ENCODE peak calls at places on chromosomes 12 and 14, in five cellular contexts. One of them, this sample, is unnamed.

GRCh38 chr14:97250925-97251324 is 453.7 kb downstream of the VRK1 start:
- DNase-seq in left lung: no peak
- DNase-seq in WTC11: no peak
- DNase-seq in foreskin fibroblast: no peak
- DNase-seq in mammary epithelial cell: no peak
- DNase-seq in this sample: no peak

GRCh38 chr12:48351022-48351708 is 446 bp upstream of the ZNF641 start:
- DNase-seq in WTC11: peak; percentile 67
- DNase-seq in foreskin fibroblast: peak; percentile 41
- DNase-seq in mammary epithelial cell: peak; percentile 69
- DNase-seq in left lung: no peak
- DNase-seq in this sample: no peak

GRCh38 chr12:11813422-11813813 is 163.9 kb downstream of the ETV6 start:
- DNase-seq in WTC11: no peak
- DNase-seq in mammary epithelial cell: no peak
- DNase-seq in left lung: no peak
- DNase-seq in foreskin fibroblast: no peak
- DNase-seq in this sample: no peak

GRCh38 chr14:100706200-100706599 is 20.5 kb upstream of the DLK1 start:
- DNase-seq in WTC11: no peak
- DNase-seq in mammary epithelial cell: no peak
- DNase-seq in foreskin fibroblast: no peak
- DNase-seq in left lung: no peak
- DNase-seq in this sample: no peak

GRCh38 chr12:131153956-131154355 is 200.2 kb downstream of the ADGRD1 start:
- DNase-seq in WTC11: no peak
- DNase-seq in foreskin fibroblast: no peak
- DNase-seq in mammary epithelial cell: no peak
- DNase-seq in left lung: no peak
- DNase-seq in this sample: no peak

GRCh38 chr12:38222011-38222410 is 94.6 kb upstream of the ALG10B start:
- DNase-seq in left lung: no peak
- DNase-seq in mammary epithelial cell: no peak
- DNase-seq in WTC11: no peak
- DNase-seq in foreskin fibroblast: no peak
- DNase-seq in this sample: no peak

GRCh38 chr14:53640695-53641094 is 315.9 kb downstream of the BMP4 start:
- DNase-seq in foreskin fibroblast: peak; percentile 61
- DNase-seq in WTC11: no peak
- DNase-seq in left lung: no peak
- DNase-seq in mammary epithelial cell: peak; percentile 82
- DNase-seq in this sample: no peak

GRCh38 chr14:32201816-32202467 is at the start of gene RNU6-7:
- DNase-seq in left lung: no peak
- DNase-seq in foreskin fibroblast: no peak
- DNase-seq in mammary epithelial cell: peak; percentile 15
- DNase-seq in WTC11: peak; percentile 30
- DNase-seq in this sample: peak; percentile 56

GRCh38 chr14:86462193-86462592 is 932.2 kb downstream of the FLRT2 start:
- DNase-seq in WTC11: peak; percentile 21
- DNase-seq in foreskin fibroblast: peak; percentile 1
- DNase-seq in left lung: no peak
- DNase-seq in mammary epithelial cell: peak; percentile 26
- DNase-seq in this sample: no peak

GRCh38 chr12:6372403-6373003 is 2.9 kb downstream of the SCNN1A start:
- DNase-seq in mammary epithelial cell: peak; percentile 92
- DNase-seq in WTC11: no peak
- DNase-seq in foreskin fibroblast: peak; percentile 83
- DNase-seq in left lung: no peak
- DNase-seq in this sample: no peak

GRCh38 chr14:48023881-48024280 is 348.5 kb upstream of the MDGA2 start:
- DNase-seq in mammary epithelial cell: no peak
- DNase-seq in WTC11: no peak
- DNase-seq in left lung: no peak
- DNase-seq in foreskin fibroblast: no peak
- DNase-seq in this sample: no peak

GRCh38 chr12:123445388-123446344 is 9.2 kb upstream of the RILPL2 start:
- DNase-seq in WTC11: no peak
- DNase-seq in foreskin fibroblast: peak; percentile 47
- DNase-seq in mammary epithelial cell: no peak
- DNase-seq in left lung: no peak
- DNase-seq in this sample: no peak

GRCh38 chr14:62143235-62143634 is 381.0 kb downstream of the SNAPC1 start:
- DNase-seq in mammary epithelial cell: peak; percentile 28
- DNase-seq in foreskin fibroblast: peak; percentile 19
- DNase-seq in WTC11: no peak
- DNase-seq in left lung: no peak
- DNase-seq in this sample: no peak

GRCh38 chr12:44817687-44818086 is 58.4 kb downstream of the NELL2 start:
- DNase-seq in WTC11: no peak
- DNase-seq in left lung: no peak
- DNase-seq in mammary epithelial cell: no peak
- DNase-seq in foreskin fibroblast: no peak
- DNase-seq in this sample: no peak

GRCh38 chr12:77060136-77060882 is 5.1 kb downstream of the E2F7 start:
- DNase-seq in mammary epithelial cell: no peak
- DNase-seq in foreskin fibroblast: no peak
- DNase-seq in left lung: no peak
- DNase-seq in WTC11: no peak
- DNase-seq in this sample: no peak

GRCh38 chr14:69854598-69854997 is 24.6 kb upstream of the SMOC1 start:
- DNase-seq in WTC11: no peak
- DNase-seq in mammary epithelial cell: no peak
- DNase-seq in left lung: no peak
- DNase-seq in foreskin fibroblast: no peak
- DNase-seq in this sample: no peak

GRCh38 chr12:57224973-57225679 is 4.4 kb upstream of the SHMT2 start:
- DNase-seq in WTC11: peak; percentile 89
- DNase-seq in mammary epithelial cell: no peak
- DNase-seq in left lung: peak; percentile 96
- DNase-seq in foreskin fibroblast: no peak
- DNase-seq in this sample: peak; percentile 62

GRCh38 chr12:81077329-81077685 is 572 bp upstream of the ACSS3 start:
- DNase-seq in mammary epithelial cell: no peak
- DNase-seq in foreskin fibroblast: no peak
- DNase-seq in WTC11: peak; percentile 73
- DNase-seq in left lung: peak; percentile 20
- DNase-seq in this sample: peak; percentile 28

GRCh38 chr12:51678086-51678724 is 87.2 kb downstream of the SCN8A start:
- DNase-seq in WTC11: peak; percentile 41
- DNase-seq in mammary epithelial cell: peak; percentile 31
- DNase-seq in left lung: no peak
- DNase-seq in foreskin fibroblast: no peak
- DNase-seq in this sample: peak; percentile 41
- TF ChIP-seq CTCF in WTC11: peak; percentile 43
- TF ChIP-seq CTCF in mammary epithelial cell: peak; percentile 93
- TF ChIP-seq CTCF in left lung: peak; percentile 55
- TF ChIP-seq CTCF in foreskin fibroblast: peak; percentile 80
- TF ChIP-seq CTCF in this sample: peak; percentile 76

DNA sequence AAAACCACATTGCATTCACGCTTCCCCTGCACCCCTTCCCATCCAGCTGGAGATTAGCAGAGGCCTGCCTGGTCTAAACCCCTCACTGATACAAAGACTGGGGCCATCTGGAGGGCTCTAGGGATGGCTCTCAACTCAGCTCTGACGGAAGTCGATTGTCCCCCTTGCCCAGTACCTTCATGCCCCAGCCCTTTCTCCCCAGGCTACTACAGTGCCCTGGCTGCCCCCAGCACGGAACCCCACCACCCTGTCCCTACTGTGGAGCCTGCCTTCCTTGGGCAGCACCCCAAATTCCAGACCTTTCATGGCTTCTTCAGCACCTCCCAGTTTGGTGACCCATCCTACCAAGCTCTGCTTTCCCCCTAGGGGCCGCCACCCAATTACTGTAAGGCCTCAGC is 25.6 kb downstream of the ZFP36L1 start:
- DNase-seq in WTC11: no peak
- DNase-seq in left lung: no peak
- DNase-seq in foreskin fibroblast: no peak
- DNase-seq in mammary epithelial cell: no peak
- DNase-seq in this sample: no peak
- TF ChIP-seq CTCF in WTC11: no peak
- TF ChIP-seq CTCF in left lung: no peak
- TF ChIP-seq CTCF in foreskin fibroblast: no peak
- TF ChIP-seq CTCF in mammary epithelial cell: no peak
- TF ChIP-seq CTCF in this sample: no peak

DNA sequence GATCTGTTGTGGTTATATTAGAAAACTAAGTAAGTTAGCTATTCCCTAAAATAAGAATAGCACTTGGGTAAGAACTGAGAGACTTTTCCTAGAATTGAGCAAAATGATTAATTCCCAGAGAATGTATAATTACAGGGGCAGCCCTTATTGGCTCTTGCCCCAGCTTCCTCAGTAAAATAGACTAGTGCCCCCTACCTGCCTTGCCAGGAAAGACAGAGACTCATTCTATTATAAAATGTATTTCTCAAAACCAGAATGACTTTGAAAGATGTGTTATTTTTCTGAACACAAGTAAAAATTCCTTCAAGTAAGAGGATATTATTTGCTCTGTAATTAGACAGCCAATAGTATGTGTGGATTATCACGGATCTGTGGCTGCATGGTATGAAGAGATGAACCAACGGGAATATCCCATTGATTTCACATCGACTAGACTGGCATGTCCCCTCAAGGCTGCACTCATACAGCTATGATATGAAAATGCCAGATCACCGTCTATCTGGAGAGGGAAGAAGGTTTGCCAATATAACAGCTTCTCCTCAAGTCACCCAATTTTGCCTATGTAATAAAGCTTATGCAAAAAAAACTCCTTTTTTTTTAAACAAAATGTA is 7.4 kb upstream of the GLRX5 start:
- DNase-seq in WTC11: no peak
- DNase-seq in foreskin fibroblast: peak; percentile 67
- DNase-seq in left lung: no peak
- DNase-seq in mammary epithelial cell: no peak
- DNase-seq in this sample: peak; percentile 23
- TF ChIP-seq CTCF in WTC11: peak; percentile 63
- TF ChIP-seq CTCF in foreskin fibroblast: peak; percentile 71
- TF ChIP-seq CTCF in left lung: peak; percentile 76
- TF ChIP-seq CTCF in mammary epithelial cell: peak; percentile 71
- TF ChIP-seq CTCF in this sample: peak; percentile 64

GRCh38 chr12:116040412-116040811 is 237.1 kb downstream of the MED13L start:
- DNase-seq in WTC11: no peak
- DNase-seq in mammary epithelial cell: no peak
- DNase-seq in foreskin fibroblast: no peak
- DNase-seq in left lung: no peak
- DNase-seq in this sample: no peak

GRCh38 chr12:116039081-116039480 is 238.4 kb downstream of the MED13L start:
- DNase-seq in WTC11: no peak
- DNase-seq in left lung: no peak
- DNase-seq in mammary epithelial cell: no peak
- DNase-seq in foreskin fibroblast: peak; percentile 12
- DNase-seq in this sample: no peak

GRCh38 chr12:116033765-116034164 is 243.7 kb downstream of the MED13L start:
- DNase-seq in left lung: no peak
- DNase-seq in foreskin fibroblast: no peak
- DNase-seq in WTC11: no peak
- DNase-seq in mammary epithelial cell: no peak
- DNase-seq in this sample: no peak

GRCh38 chr12:116043673-116044072 is 233.8 kb downstream of the MED13L start:
- DNase-seq in foreskin fibroblast: no peak
- DNase-seq in mammary epithelial cell: no peak
- DNase-seq in left lung: no peak
- DNase-seq in WTC11: no peak
- DNase-seq in this sample: no peak

GRCh38 chr12:116037941-116038837 is 239.3 kb downstream of the MED13L start:
- DNase-seq in WTC11: no peak
- DNase-seq in left lung: no peak
- DNase-seq in mammary epithelial cell: no peak
- DNase-seq in foreskin fibroblast: no peak
- DNase-seq in this sample: no peak
- TF ChIP-seq CTCF in WTC11: no peak
- TF ChIP-seq CTCF in left lung: no peak
- TF ChIP-seq CTCF in mammary epithelial cell: no peak
- TF ChIP-seq CTCF in foreskin fibroblast: no peak
- TF ChIP-seq CTCF in this sample: no peak

GRCh38 chr14:92895352-92895878 is 27.5 kb upstream of the CHGA start:
- DNase-seq in mammary epithelial cell: no peak
- DNase-seq in left lung: no peak
- DNase-seq in WTC11: no peak
- DNase-seq in foreskin fibroblast: no peak
- DNase-seq in this sample: no peak
- TF ChIP-seq CTCF in mammary epithelial cell: no peak
- TF ChIP-seq CTCF in left lung: no peak
- TF ChIP-seq CTCF in WTC11: no peak
- TF ChIP-seq CTCF in foreskin fibroblast: no peak
- TF ChIP-seq CTCF in this sample: no peak

GRCh38 chr12:49716546-49716945 is 9.3 kb upstream of the FMNL3 start:
- DNase-seq in left lung: no peak
- DNase-seq in mammary epithelial cell: no peak
- DNase-seq in foreskin fibroblast: no peak
- DNase-seq in WTC11: no peak
- DNase-seq in this sample: no peak

DNA sequence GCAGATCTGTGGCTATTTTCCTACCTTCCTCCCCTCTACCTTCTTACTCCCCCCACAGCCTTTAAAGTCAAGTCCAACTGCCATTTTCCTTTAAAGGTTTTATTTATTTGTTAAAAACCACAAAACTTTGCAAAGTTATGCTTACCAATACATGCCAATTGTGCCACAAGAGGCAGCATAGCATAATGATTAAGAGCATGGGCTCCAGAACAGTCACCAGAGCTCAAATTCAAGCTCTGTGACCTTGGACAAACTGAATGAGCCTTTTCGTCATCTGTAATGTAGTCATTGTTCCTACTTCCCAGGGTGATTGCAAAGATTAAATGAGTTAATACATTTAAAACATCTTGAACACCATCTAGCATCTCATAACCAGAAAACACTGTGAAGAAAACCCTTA is 13.0 kb upstream of the FMNL3 start:
- DNase-seq in foreskin fibroblast: peak; percentile 37
- DNase-seq in WTC11: no peak
- DNase-seq in mammary epithelial cell: no peak
- DNase-seq in left lung: no peak
- DNase-seq in this sample: no peak
- TF ChIP-seq CTCF in foreskin fibroblast: no peak
- TF ChIP-seq CTCF in WTC11: no peak
- TF ChIP-seq CTCF in mammary epithelial cell: no peak
- TF ChIP-seq CTCF in left lung: no peak
- TF ChIP-seq CTCF in this sample: no peak